ENCODE peak calls at places on chromosomes 1 and 21, in six cellular contexts. S is ovary, C is stomach, M is HepG2, A is tibial nerve, D is A549. Q is an unnamed sample. For H3K4me1, the result is how much of the 10 kb centered on the place peaks cover.

GRCh38 chr1:187114788-187115187 is 286.0 kb downstream of the PLA2G4A start:
- DNase-seq in A (no peak), M (no peak), S (no peak), C (no peak), D (no peak), Q (no peak)

GRCh38 chr1:246332078-246332477 is 175.0 kb downstream of the SMYD3 start:
- DNase-seq in A (no peak), D (no peak), C (no peak), M (no peak), S (no peak), Q (no peak)

GRCh38 chr1:167456500-167456899 is 61.8 kb downstream of the CD247 start:
- DNase-seq in C (no peak), M (no peak), A (no peak), D (no peak), S (peak), Q (no peak)

GRCh38 chr1:171841931-171842723 is 829 bp downstream of the DNM3 start:
- DNase-seq in M (no peak), S (peak), A (no peak), C (no peak), D (no peak), Q (no peak)

GRCh38 chr1:16158025-16158424 is 2.2 kb upstream of the EPHA2 start:
- DNase-seq in A (no peak), M (no peak), D (no peak), C (no peak), S (no peak), Q (no peak)

GRCh38 chr1:235588916-235589515 is 60.6 kb downstream of the GNG4 start:
- DNase-seq in A (no peak), S (peak), D (peak), M (no peak), C (no peak), Q (no peak)

GRCh38 chr1:74363220-74363619 is 128.0 kb downstream of the TNNI3K start:
- DNase-seq in A (no peak), S (no peak), C (no peak), D (no peak), M (no peak), Q (no peak)

GRCh38 chr1:185938396-185938795 is 204.2 kb downstream of the HMCN1 start:
- DNase-seq in S (no peak), M (no peak), D (no peak), C (no peak), A (no peak), Q (no peak)

GRCh38 chr1:59146651-59147358 is 150.1 kb upstream of the FGGY start:
- DNase-seq in A (peak), M (peak), S (peak), C (peak), D (peak), Q (peak)

GRCh38 chr1:40877681-40878080 is 15.5 kb upstream of the CITED4 start:
- DNase-seq in D (peak), A (peak), S (peak), C (peak), M (no peak), Q (peak)

GRCh38 chr1:87462894-87463293 is 134.2 kb downstream of the LMO4 start:
- DNase-seq in D (no peak), M (no peak), C (no peak), A (no peak), S (no peak), Q (no peak)

GRCh38 chr1:117664314-117664713 is 58.5 kb downstream of the TENT5C start:
- DNase-seq in C (no peak), M (no peak), A (no peak), S (no peak), D (no peak), Q (no peak)

GRCh38 chr1:215568287-215568692 is 1.2 kb downstream of the KCTD3 start:
- DNase-seq in S (peak), A (peak), M (no peak), D (peak), C (no peak), Q (no peak)

GRCh38 chr1:14571810-14572767 is 26.4 kb upstream of the KAZN start:
- DNase-seq in M (no peak), D (no peak), A (no peak), C (no peak), S (no peak), Q (no peak)

GRCh38 chr1:69648486-69648885 is 80.8 kb downstream of the LRRC7 start:
- DNase-seq in M (no peak), D (no peak), A (no peak), C (no peak), S (no peak), Q (no peak)

GRCh38 chr1:199867601-199868000 is 159.9 kb upstream of the NR5A2 start:
- DNase-seq in A (no peak), M (no peak), D (no peak), S (no peak), C (no peak), Q (no peak)

GRCh38 chr1:27137022-27137542 is 17.8 kb downstream of the SLC9A1 start:
- DNase-seq in M (no peak), S (no peak), D (no peak), C (peak), A (peak), Q (peak)

GRCh38 chr1:8197493-8198282 is 120.2 kb upstream of the SLC45A1 start:
- DNase-seq in S (peak), C (peak), D (peak), M (peak), A (peak), Q (peak)

GRCh38 chr1:56052090-56052489 is 527.3 kb downstream of the PLPP3 start:
- DNase-seq in A (no peak), C (no peak), S (no peak), M (no peak), D (no peak), Q (no peak)

GRCh38 chr1:117370071-117370470 is 2.8 kb downstream of the MAN1A2 start:
- DNase-seq in A (no peak), M (no peak), S (no peak), D (no peak), C (no peak), Q (no peak)

GRCh38 chr21:35565204-35565611 is 495.1 kb downstream of the SETD4 start:
- DNase-seq in S (no peak), M (no peak), A (peak), C (peak), D (no peak), Q (no peak)

GRCh38 chr1:115764541-115764940 is 4.0 kb downstream of the CASQ2 start:
- DNase-seq in S (no peak), M (peak), C (peak), D (peak), A (no peak), Q (peak)

GRCh38 chr1:224626042-224626441 is 9.9 kb downstream of the CNIH3 start:
- DNase-seq in D (no peak), C (no peak), A (no peak), S (no peak), M (no peak), Q (no peak)

GRCh38 chr1:184624051-184624450 is 130.6 kb downstream of the EDEM3 start:
- DNase-seq in M (no peak), D (peak), S (no peak), C (no peak), A (no peak), Q (no peak)

GRCh38 chr1:179825798-179826460 is 51.7 kb downstream of the TOR1AIP2 start:
- DNase-seq in M (no peak), C (no peak), A (no peak), D (no peak), S (no peak), Q (no peak)

GRCh38 chr21:31908106-31909031 is 35.5 kb downstream of the HUNK start:
- DNase-seq in C (no peak), A (no peak), D (no peak), M (peak), S (peak), Q (peak)

GRCh38 chr21:26887241-26887640 is 42.0 kb upstream of the ADAMTS1 start:
- DNase-seq in D (no peak), S (no peak), M (no peak), C (no peak), A (no peak), Q (no peak)

GRCh38 chr1:182163821-182164223 is 102.3 kb upstream of the ZNF648 start:
- DNase-seq in D (no peak), S (peak), A (peak), C (no peak), M (no peak), Q (peak)

GRCh38 chr1:25698252-25698651 is 81.7 kb downstream of the MAN1C1 start:
- DNase-seq in C (no peak), S (no peak), D (no peak), A (no peak), M (no peak), Q (no peak)
- H3K4me1 ChIP-seq in C (under half), S (under half), D (under half), A (under half), M (under half), Q (under half)

DNA sequence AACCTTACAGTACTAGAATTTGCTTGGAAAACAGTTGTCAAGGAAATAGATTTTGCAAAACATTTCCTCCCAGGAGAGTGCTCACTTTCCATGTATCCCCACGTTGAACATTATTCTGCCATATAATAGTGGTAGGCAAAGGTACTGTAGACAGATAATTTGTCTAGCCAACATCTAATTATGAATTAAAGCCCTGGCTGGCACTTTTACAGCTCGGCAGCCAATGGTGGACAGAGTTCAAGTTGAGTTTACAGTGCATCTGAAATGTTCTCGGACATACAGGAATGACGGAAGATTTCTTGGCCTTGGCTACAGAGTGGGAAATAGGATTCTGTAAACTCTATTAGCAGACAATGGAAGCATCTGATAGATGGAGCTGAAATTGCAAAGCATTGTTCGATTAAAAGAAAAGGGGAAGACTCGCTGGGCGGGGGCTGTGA is 47.8 kb downstream of the MAN1C1 start:
- DNase-seq in M (no peak), D (no peak), C (no peak), S (no peak), A (no peak), Q (no peak)
- TF ChIP-seq EP300 in M (no peak), D (no peak), C (no peak), S (no peak), A (no peak), Q (no peak)

GRCh38 chr21:42056996-42057689 is 14.0 kb upstream of the UMODL1 start:
- DNase-seq in A (no peak), S (no peak), D (no peak), M (no peak), C (peak), Q (peak)
- H3K4me1 ChIP-seq in A (under half), S (under half), D (under half), M (under half), C (under half), Q (under half)

GRCh38 chr21:15233611-15234010 is 168.8 kb upstream of the NRIP1 start:
- DNase-seq in C (no peak), A (no peak), S (no peak), D (no peak), M (no peak), Q (no peak)
- TF ChIP-seq EP300 in C (no peak), A (no peak), S (no peak), D (no peak), M (no peak), Q (no peak)

GRCh38 chr1:45785583-45785982 is 17.8 kb upstream of the MAST2 start:
- DNase-seq in C (no peak), S (no peak), M (no peak), A (no peak), D (no peak), Q (no peak)
- H3K4me1 ChIP-seq in C (under half), S (under half), M (under half), A (under half), D (under half), Q (under half)

GRCh38 chr1:111592389-111593361 is 26.9 kb upstream of the RAP1A start:
- DNase-seq in S (peak), M (peak), C (peak), D (peak), A (peak), Q (peak)
- TF ChIP-seq EP300 in S (no peak), M (no peak), C (no peak), D (no peak), A (no peak), Q (no peak)

Q was measured in transverse colon.